ENCODE peak calls at places on chromosomes 7 and 10, in ten cellular contexts. One of them, this sample, is unnamed.

GRCh38 chr7:12749746-12750145 is 62.3 kb downstream of the ARL4A start:
- DNase-seq in activated naive CD4-positive, alpha-beta T cell: no peak
- DNase-seq in activated CD8-positive, alpha-beta T cell treated with anti-CD3 and anti-CD28 coated beads, Interleukin-2, amount 10 ng/mL, durations not matched to agents 7 days and 5 days: no peak
- DNase-seq in NCI-H1417: no peak
- DNase-seq in pancreas: no peak
- DNase-seq in pulmonary artery endothelial cell: no peak
- DNase-seq in mucosa of gallbladder: no peak
- DNase-seq in HT1080: no peak
- DNase-seq in RPMI8226: no peak
- DNase-seq in NCI-H1105 treated with DMSO at 0.1 percent for 48 hours: no peak
- DNase-seq in this sample: no peak

GRCh38 chr7:103379270-103379975 is 32.0 kb downstream of the PSMC2 start:
- DNase-seq in activated naive CD4-positive, alpha-beta T cell: no peak
- DNase-seq in activated CD8-positive, alpha-beta T cell treated with anti-CD3 and anti-CD28 coated beads, Interleukin-2, amount 10 ng/mL, durations not matched to agents 7 days and 5 days: no peak
- DNase-seq in NCI-H1417: no peak
- DNase-seq in pancreas: no peak
- DNase-seq in pulmonary artery endothelial cell: no peak
- DNase-seq in mucosa of gallbladder: no peak
- DNase-seq in HT1080: peak
- DNase-seq in RPMI8226: no peak
- DNase-seq in NCI-H1105 treated with DMSO at 0.1 percent for 48 hours: no peak
- DNase-seq in this sample: no peak

GRCh38 chr10:7243139-7243538 is 167.7 kb downstream of the SFMBT2 start:
- DNase-seq in activated naive CD4-positive, alpha-beta T cell: no peak
- DNase-seq in activated CD8-positive, alpha-beta T cell treated with anti-CD3 and anti-CD28 coated beads, Interleukin-2, amount 10 ng/mL, durations not matched to agents 7 days and 5 days: no peak
- DNase-seq in NCI-H1417: no peak
- DNase-seq in pancreas: no peak
- DNase-seq in pulmonary artery endothelial cell: no peak
- DNase-seq in mucosa of gallbladder: no peak
- DNase-seq in HT1080: no peak
- DNase-seq in RPMI8226: no peak
- DNase-seq in NCI-H1105 treated with DMSO at 0.1 percent for 48 hours: no peak
- DNase-seq in this sample: no peak

GRCh38 chr10:45373003-45373782 is 823 bp upstream of the ALOX5 start:
- DNase-seq in activated naive CD4-positive, alpha-beta T cell: no peak
- DNase-seq in activated CD8-positive, alpha-beta T cell treated with anti-CD3 and anti-CD28 coated beads, Interleukin-2, amount 10 ng/mL, durations not matched to agents 7 days and 5 days: peak
- DNase-seq in NCI-H1417: peak
- DNase-seq in pancreas: peak
- DNase-seq in pulmonary artery endothelial cell: no peak
- DNase-seq in mucosa of gallbladder: no peak
- DNase-seq in HT1080: no peak
- DNase-seq in RPMI8226: no peak
- DNase-seq in NCI-H1105 treated with DMSO at 0.1 percent for 48 hours: peak
- DNase-seq in this sample: no peak

GRCh38 chr7:32093415-32094408 is 23.5 kb upstream of the PDE1C start:
- DNase-seq in activated naive CD4-positive, alpha-beta T cell: no peak
- DNase-seq in activated CD8-positive, alpha-beta T cell treated with anti-CD3 and anti-CD28 coated beads, Interleukin-2, amount 10 ng/mL, durations not matched to agents 7 days and 5 days: no peak
- DNase-seq in NCI-H1417: no peak
- DNase-seq in pancreas: no peak
- DNase-seq in pulmonary artery endothelial cell: no peak
- DNase-seq in mucosa of gallbladder: peak
- DNase-seq in HT1080: peak
- DNase-seq in RPMI8226: no peak
- DNase-seq in NCI-H1105 treated with DMSO at 0.1 percent for 48 hours: no peak
- DNase-seq in this sample: peak

GRCh38 chr10:44393834-44394547 is 9.1 kb upstream of the CXCL12 start:
- DNase-seq in activated naive CD4-positive, alpha-beta T cell: no peak
- DNase-seq in activated CD8-positive, alpha-beta T cell treated with anti-CD3 and anti-CD28 coated beads, Interleukin-2, amount 10 ng/mL, durations not matched to agents 7 days and 5 days: no peak
- DNase-seq in NCI-H1417: no peak
- DNase-seq in pancreas: peak
- DNase-seq in pulmonary artery endothelial cell: no peak
- DNase-seq in mucosa of gallbladder: no peak
- DNase-seq in HT1080: no peak
- DNase-seq in RPMI8226: peak
- DNase-seq in NCI-H1105 treated with DMSO at 0.1 percent for 48 hours: no peak
- DNase-seq in this sample: no peak

GRCh38 chr7:64606385-64606784 is 43.5 kb upstream of the ZNF680 start:
- DNase-seq in activated naive CD4-positive, alpha-beta T cell: no peak
- DNase-seq in activated CD8-positive, alpha-beta T cell treated with anti-CD3 and anti-CD28 coated beads, Interleukin-2, amount 10 ng/mL, durations not matched to agents 7 days and 5 days: no peak
- DNase-seq in NCI-H1417: no peak
- DNase-seq in pancreas: no peak
- DNase-seq in pulmonary artery endothelial cell: no peak
- DNase-seq in mucosa of gallbladder: no peak
- DNase-seq in HT1080: no peak
- DNase-seq in RPMI8226: no peak
- DNase-seq in NCI-H1105 treated with DMSO at 0.1 percent for 48 hours: no peak
- DNase-seq in this sample: no peak

GRCh38 chr10:92102601-92103213 is 179.1 kb downstream of the BTAF1 start:
- DNase-seq in activated naive CD4-positive, alpha-beta T cell: no peak
- DNase-seq in activated CD8-positive, alpha-beta T cell treated with anti-CD3 and anti-CD28 coated beads, Interleukin-2, amount 10 ng/mL, durations not matched to agents 7 days and 5 days: no peak
- DNase-seq in NCI-H1417: no peak
- DNase-seq in pancreas: no peak
- DNase-seq in pulmonary artery endothelial cell: no peak
- DNase-seq in mucosa of gallbladder: no peak
- DNase-seq in HT1080: no peak
- DNase-seq in RPMI8226: no peak
- DNase-seq in NCI-H1105 treated with DMSO at 0.1 percent for 48 hours: no peak
- DNase-seq in this sample: no peak

GRCh38 chr10:3433988-3434387 is 261.4 kb upstream of the PITRM1 start:
- DNase-seq in activated naive CD4-positive, alpha-beta T cell: no peak
- DNase-seq in activated CD8-positive, alpha-beta T cell treated with anti-CD3 and anti-CD28 coated beads, Interleukin-2, amount 10 ng/mL, durations not matched to agents 7 days and 5 days: no peak
- DNase-seq in NCI-H1417: no peak
- DNase-seq in pancreas: no peak
- DNase-seq in pulmonary artery endothelial cell: no peak
- DNase-seq in mucosa of gallbladder: no peak
- DNase-seq in HT1080: no peak
- DNase-seq in RPMI8226: no peak
- DNase-seq in NCI-H1105 treated with DMSO at 0.1 percent for 48 hours: no peak
- DNase-seq in this sample: no peak

GRCh38 chr10:58731276-58731675 is 218.6 kb downstream of the BICC1 start:
- DNase-seq in activated naive CD4-positive, alpha-beta T cell: no peak
- DNase-seq in activated CD8-positive, alpha-beta T cell treated with anti-CD3 and anti-CD28 coated beads, Interleukin-2, amount 10 ng/mL, durations not matched to agents 7 days and 5 days: no peak
- DNase-seq in NCI-H1417: no peak
- DNase-seq in pancreas: no peak
- DNase-seq in pulmonary artery endothelial cell: no peak
- DNase-seq in mucosa of gallbladder: no peak
- DNase-seq in HT1080: no peak
- DNase-seq in RPMI8226: no peak
- DNase-seq in NCI-H1105 treated with DMSO at 0.1 percent for 48 hours: no peak
- DNase-seq in this sample: no peak